ENCODE peak calls at places on chromosomes 5 and 9, in nine cellular contexts. One of them, this sample, is unnamed.
A peak's percentile ranks its signal among the peaks of the same experiment; 100 is the strongest.

GRCh38 chr9:127131871-127132270 is 9.4 kb upstream of the ANGPTL2 start:
- DNase-seq in stimulated activated CD8-positive, alpha-beta memory T cell treated with anti-CD3 and anti-CD28 coated beads, Interleukin-2, amount 100 ng/mL, for 48 hours: no peak
- DNase-seq in upper lobe of right lung: no peak
- DNase-seq in T-helper 9 cell: no peak
- DNase-seq in T-helper 1 cell: no peak
- DNase-seq in epithelial cell of esophagus: peak; percentile 56
- DNase-seq in dorsolateral prefrontal cortex: no peak
- DNase-seq in HTR-8/SVneo: peak; percentile 54
- DNase-seq in A549: no peak
- DNase-seq in this sample: peak; percentile 36

GRCh38 chr5:61675015-61675692 is 343.1 kb downstream of the ZSWIM6 start:
- DNase-seq in T-helper 9 cell: no peak
- DNase-seq in dorsolateral prefrontal cortex: peak; percentile 10
- DNase-seq in upper lobe of right lung: no peak
- DNase-seq in T-helper 1 cell: no peak
- DNase-seq in HTR-8/SVneo: no peak
- DNase-seq in epithelial cell of esophagus: no peak
- DNase-seq in stimulated activated CD8-positive, alpha-beta memory T cell treated with anti-CD3 and anti-CD28 coated beads, Interleukin-2, amount 100 ng/mL, for 48 hours: no peak
- DNase-seq in A549: peak; percentile 9
- DNase-seq in this sample: no peak

GRCh38 chr5:125277494-125278154 is 531.2 kb upstream of the ZNF608 start:
- DNase-seq in HTR-8/SVneo: peak; percentile 57
- DNase-seq in stimulated activated CD8-positive, alpha-beta memory T cell treated with anti-CD3 and anti-CD28 coated beads, Interleukin-2, amount 100 ng/mL, for 48 hours: no peak
- DNase-seq in epithelial cell of esophagus: peak; percentile 92
- DNase-seq in dorsolateral prefrontal cortex: no peak
- DNase-seq in T-helper 9 cell: no peak
- DNase-seq in upper lobe of right lung: no peak
- DNase-seq in T-helper 1 cell: no peak
- DNase-seq in A549: peak; percentile 63
- DNase-seq in this sample: peak; percentile 97

GRCh38 chr9:81213456-81213855 is 475.9 kb downstream of the TLE1 start:
- DNase-seq in epithelial cell of esophagus: no peak
- DNase-seq in A549: no peak
- DNase-seq in dorsolateral prefrontal cortex: no peak
- DNase-seq in stimulated activated CD8-positive, alpha-beta memory T cell treated with anti-CD3 and anti-CD28 coated beads, Interleukin-2, amount 100 ng/mL, for 48 hours: no peak
- DNase-seq in T-helper 1 cell: no peak
- DNase-seq in T-helper 9 cell: no peak
- DNase-seq in HTR-8/SVneo: no peak
- DNase-seq in upper lobe of right lung: no peak
- DNase-seq in this sample: no peak

GRCh38 chr5:124289122-124289521 is 457.3 kb downstream of the ZNF608 start:
- DNase-seq in epithelial cell of esophagus: no peak
- DNase-seq in stimulated activated CD8-positive, alpha-beta memory T cell treated with anti-CD3 and anti-CD28 coated beads, Interleukin-2, amount 100 ng/mL, for 48 hours: no peak
- DNase-seq in T-helper 9 cell: no peak
- DNase-seq in upper lobe of right lung: peak; percentile 78
- DNase-seq in HTR-8/SVneo: no peak
- DNase-seq in dorsolateral prefrontal cortex: peak; percentile 77
- DNase-seq in T-helper 1 cell: no peak
- DNase-seq in A549: no peak
- DNase-seq in this sample: no peak

GRCh38 chr9:95572370-95573151 is 55.8 kb upstream of the PTCH1 start:
- DNase-seq in HTR-8/SVneo: no peak
- DNase-seq in A549: no peak
- DNase-seq in T-helper 9 cell: no peak
- DNase-seq in epithelial cell of esophagus: no peak
- DNase-seq in upper lobe of right lung: no peak
- DNase-seq in stimulated activated CD8-positive, alpha-beta memory T cell treated with anti-CD3 and anti-CD28 coated beads, Interleukin-2, amount 100 ng/mL, for 48 hours: no peak
- DNase-seq in dorsolateral prefrontal cortex: peak; percentile 39
- DNase-seq in T-helper 1 cell: no peak
- DNase-seq in this sample: no peak

GRCh38 chr5:138932171-138932810 is 57.2 kb upstream of the LRRTM2 start:
- DNase-seq in HTR-8/SVneo: no peak
- DNase-seq in stimulated activated CD8-positive, alpha-beta memory T cell treated with anti-CD3 and anti-CD28 coated beads, Interleukin-2, amount 100 ng/mL, for 48 hours: no peak
- DNase-seq in epithelial cell of esophagus: peak; percentile 20
- DNase-seq in T-helper 9 cell: no peak
- DNase-seq in dorsolateral prefrontal cortex: no peak
- DNase-seq in upper lobe of right lung: no peak
- DNase-seq in T-helper 1 cell: no peak
- DNase-seq in A549: peak; percentile 44
- DNase-seq in this sample: no peak

GRCh38 chr9:20728493-20729220 is 44.6 kb downstream of the FOCAD start:
- DNase-seq in A549: peak; percentile 6
- DNase-seq in T-helper 1 cell: no peak
- DNase-seq in T-helper 9 cell: no peak
- DNase-seq in stimulated activated CD8-positive, alpha-beta memory T cell treated with anti-CD3 and anti-CD28 coated beads, Interleukin-2, amount 100 ng/mL, for 48 hours: no peak
- DNase-seq in upper lobe of right lung: no peak
- DNase-seq in epithelial cell of esophagus: peak; percentile 15
- DNase-seq in HTR-8/SVneo: no peak
- DNase-seq in dorsolateral prefrontal cortex: no peak
- DNase-seq in this sample: no peak

GRCh38 chr9:129570450-129571297 is 50.2 kb downstream of the C9orf50 start:
- DNase-seq in T-helper 1 cell: no peak
- DNase-seq in dorsolateral prefrontal cortex: peak; percentile 33
- DNase-seq in stimulated activated CD8-positive, alpha-beta memory T cell treated with anti-CD3 and anti-CD28 coated beads, Interleukin-2, amount 100 ng/mL, for 48 hours: no peak
- DNase-seq in upper lobe of right lung: no peak
- DNase-seq in T-helper 9 cell: no peak
- DNase-seq in A549: peak; percentile 95
- DNase-seq in epithelial cell of esophagus: peak; percentile 80
- DNase-seq in HTR-8/SVneo: peak; percentile 47
- DNase-seq in this sample: peak; percentile 64

GRCh38 chr9:20466328-20467008 is 155.8 kb downstream of the MLLT3 start:
- DNase-seq in T-helper 9 cell: no peak
- DNase-seq in A549: no peak
- DNase-seq in stimulated activated CD8-positive, alpha-beta memory T cell treated with anti-CD3 and anti-CD28 coated beads, Interleukin-2, amount 100 ng/mL, for 48 hours: no peak
- DNase-seq in dorsolateral prefrontal cortex: no peak
- DNase-seq in T-helper 1 cell: no peak
- DNase-seq in epithelial cell of esophagus: no peak
- DNase-seq in HTR-8/SVneo: no peak
- DNase-seq in upper lobe of right lung: no peak
- DNase-seq in this sample: no peak

GRCh38 chr5:122882836-122883235 is 37.4 kb downstream of the SNX24 start:
- DNase-seq in A549: no peak
- DNase-seq in stimulated activated CD8-positive, alpha-beta memory T cell treated with anti-CD3 and anti-CD28 coated beads, Interleukin-2, amount 100 ng/mL, for 48 hours: no peak
- DNase-seq in dorsolateral prefrontal cortex: no peak
- DNase-seq in epithelial cell of esophagus: peak; percentile 42
- DNase-seq in HTR-8/SVneo: peak; percentile 10
- DNase-seq in T-helper 9 cell: no peak
- DNase-seq in upper lobe of right lung: no peak
- DNase-seq in T-helper 1 cell: no peak
- DNase-seq in this sample: peak; percentile 47

GRCh38 chr9:124696101-124696500 is 75.0 kb downstream of the NR6A1 start:
- DNase-seq in stimulated activated CD8-positive, alpha-beta memory T cell treated with anti-CD3 and anti-CD28 coated beads, Interleukin-2, amount 100 ng/mL, for 48 hours: no peak
- DNase-seq in HTR-8/SVneo: no peak
- DNase-seq in T-helper 1 cell: no peak
- DNase-seq in epithelial cell of esophagus: peak; percentile 33
- DNase-seq in T-helper 9 cell: no peak
- DNase-seq in upper lobe of right lung: no peak
- DNase-seq in dorsolateral prefrontal cortex: no peak
- DNase-seq in A549: no peak
- DNase-seq in this sample: peak; percentile 77

GRCh38 chr5:115430374-115430773 is 114.2 kb downstream of the FEM1C start:
- DNase-seq in HTR-8/SVneo: no peak
- DNase-seq in T-helper 9 cell: no peak
- DNase-seq in upper lobe of right lung: no peak
- DNase-seq in dorsolateral prefrontal cortex: no peak
- DNase-seq in epithelial cell of esophagus: peak; percentile 67
- DNase-seq in A549: no peak
- DNase-seq in stimulated activated CD8-positive, alpha-beta memory T cell treated with anti-CD3 and anti-CD28 coated beads, Interleukin-2, amount 100 ng/mL, for 48 hours: no peak
- DNase-seq in T-helper 1 cell: no peak
- DNase-seq in this sample: no peak